ENCODE peak calls at places on chromosome 22, in four cellular contexts. One of them, this sample, is unnamed.

GRCh38 chr22:39092111-39092867 is 4.8 kb upstream of the APOBEC3H start:
- DNase-seq in fibroblast of lung: no peak
- DNase-seq in brain microvascular endothelial cell: no peak
- DNase-seq in A549: no peak
- DNase-seq in this sample: no peak

GRCh38 chr22:28819253-28820096 is 19.1 kb upstream of the XBP1 start:
- DNase-seq in fibroblast of lung: no peak
- DNase-seq in brain microvascular endothelial cell: no peak
- DNase-seq in A549: peak
- DNase-seq in this sample: no peak

GRCh38 chr22:23524226-23524625 is 55.9 kb downstream of the IGLL1 start:
- DNase-seq in fibroblast of lung: no peak
- DNase-seq in brain microvascular endothelial cell: no peak
- DNase-seq in A549: no peak
- DNase-seq in this sample: no peak

GRCh38 chr22:31104869-31105268 is 2.5 kb downstream of the SELENOM start:
- DNase-seq in fibroblast of lung: no peak
- DNase-seq in brain microvascular endothelial cell: no peak
- DNase-seq in A549: no peak
- DNase-seq in this sample: no peak

GRCh38 chr22:35489225-35489624 is 51.4 kb upstream of the RASD2 start:
- DNase-seq in fibroblast of lung: no peak
- DNase-seq in brain microvascular endothelial cell: no peak
- DNase-seq in A549: no peak
- DNase-seq in this sample: no peak

GRCh38 chr22:20741634-20742581 is 32.0 kb upstream of the SERPIND1 start:
- DNase-seq in fibroblast of lung: peak
- DNase-seq in brain microvascular endothelial cell: peak
- DNase-seq in A549: peak
- DNase-seq in this sample: peak

GRCh38 chr22:23064381-23065068 is 5.8 kb upstream of the GNAZ start:
- DNase-seq in fibroblast of lung: no peak
- DNase-seq in brain microvascular endothelial cell: no peak
- DNase-seq in A549: no peak
- DNase-seq in this sample: no peak

GRCh38 chr22:20121856-20122415 is 4.9 kb upstream of the TRMT2A start:
- DNase-seq in fibroblast of lung: no peak
- DNase-seq in brain microvascular endothelial cell: no peak
- DNase-seq in A549: no peak
- DNase-seq in this sample: no peak

GRCh38 chr22:49057910-49058309 is 769.8 kb downstream of the BRD1 start:
- DNase-seq in fibroblast of lung: no peak
- DNase-seq in brain microvascular endothelial cell: no peak
- DNase-seq in A549: no peak
- DNase-seq in this sample: no peak

GRCh38 chr22:50189849-50190181 is 4.1 kb downstream of the TRABD start:
- DNase-seq in fibroblast of lung: peak
- DNase-seq in brain microvascular endothelial cell: no peak
- DNase-seq in A549: no peak
- DNase-seq in this sample: no peak

GRCh38 chr22:50192056-50192824 is 6.5 kb downstream of the TRABD start:
- DNase-seq in fibroblast of lung: no peak
- DNase-seq in brain microvascular endothelial cell: no peak
- DNase-seq in A549: no peak
- DNase-seq in this sample: no peak

GRCh38 chr22:50189184-50189848 is 3.6 kb downstream of the TRABD start:
- DNase-seq in fibroblast of lung: no peak
- DNase-seq in brain microvascular endothelial cell: no peak
- DNase-seq in A549: no peak
- DNase-seq in this sample: no peak

GRCh38 chr22:50191041-50191740 is 5.5 kb downstream of the TRABD start:
- DNase-seq in fibroblast of lung: no peak
- DNase-seq in brain microvascular endothelial cell: no peak
- DNase-seq in A549: no peak
- DNase-seq in this sample: no peak

DNA sequence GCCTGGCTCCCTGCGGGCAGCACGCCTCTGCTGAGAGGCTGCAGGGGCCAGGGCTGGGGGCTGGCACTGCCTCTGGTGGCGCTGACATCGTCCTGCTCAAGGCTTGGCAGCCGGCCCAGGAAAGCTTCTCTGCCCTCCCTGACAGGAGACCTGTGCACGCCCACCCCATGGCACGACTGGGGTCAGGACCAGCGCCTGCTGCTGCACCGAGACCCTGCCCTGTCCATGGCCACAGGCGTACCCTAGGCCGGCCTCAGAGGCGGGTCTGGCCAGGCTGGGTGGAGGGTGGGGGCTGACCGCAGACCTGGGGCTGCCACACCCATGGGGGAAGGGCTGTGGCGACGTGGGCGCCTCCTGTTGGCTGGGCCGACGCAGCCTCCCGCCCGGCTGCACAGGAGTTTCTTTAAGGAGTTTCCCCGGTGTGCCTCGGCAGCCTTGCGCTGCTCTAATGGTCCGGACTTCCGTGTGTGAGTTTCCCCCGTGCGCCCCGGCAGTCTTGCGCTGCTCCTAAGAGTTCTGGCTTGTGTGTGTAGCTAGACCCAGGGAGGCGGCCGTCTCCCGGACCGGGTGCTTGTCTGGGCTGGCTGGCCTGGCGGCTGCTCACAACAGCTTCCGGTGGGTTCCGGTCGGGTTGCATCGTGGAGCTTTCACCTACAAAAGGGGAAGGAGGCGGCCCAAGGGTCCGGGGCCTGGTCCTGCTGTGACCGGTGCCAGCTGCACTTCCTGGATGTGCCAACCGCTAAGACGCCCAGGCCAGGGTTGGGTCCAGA is 4.7 kb downstream of the TRABD start:
- DNase-seq in fibroblast of lung: peak
- DNase-seq in brain microvascular endothelial cell: no peak
- DNase-seq in A549: peak
- DNase-seq in this sample: peak
- TF ChIP-seq CTCF in fibroblast of lung: peak
- TF ChIP-seq CTCF in brain microvascular endothelial cell: peak
- TF ChIP-seq CTCF in A549: peak
- TF ChIP-seq CTCF in this sample: peak

DNA sequence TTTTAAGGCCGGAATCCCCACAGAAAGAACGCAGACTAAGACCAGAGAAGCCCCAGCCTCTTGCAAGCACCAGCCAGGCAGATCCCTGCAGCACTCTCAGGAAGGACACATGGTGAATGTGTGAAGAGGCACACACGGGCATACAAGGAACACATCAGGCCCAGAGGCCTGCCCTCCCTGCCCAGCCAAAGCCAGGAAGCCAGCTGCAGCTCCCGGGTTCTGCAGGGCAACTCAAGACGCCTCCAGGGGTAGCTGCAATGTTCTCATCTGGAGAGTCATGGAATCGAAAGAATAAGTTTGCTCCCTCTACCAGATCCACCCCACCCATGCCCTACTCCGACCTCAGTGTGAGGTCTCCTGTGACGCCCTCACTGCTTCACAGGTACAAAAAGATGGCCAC is 2.3 kb downstream of the DGCR2 start:
- DNase-seq in fibroblast of lung: no peak
- DNase-seq in brain microvascular endothelial cell: no peak
- DNase-seq in A549: no peak
- DNase-seq in this sample: no peak
- H3K4me3 ChIP-seq in fibroblast of lung: no peak
- H3K4me3 ChIP-seq in brain microvascular endothelial cell: no peak
- H3K4me3 ChIP-seq in A549: no peak
- H3K4me3 ChIP-seq in this sample: no peak

DNA sequence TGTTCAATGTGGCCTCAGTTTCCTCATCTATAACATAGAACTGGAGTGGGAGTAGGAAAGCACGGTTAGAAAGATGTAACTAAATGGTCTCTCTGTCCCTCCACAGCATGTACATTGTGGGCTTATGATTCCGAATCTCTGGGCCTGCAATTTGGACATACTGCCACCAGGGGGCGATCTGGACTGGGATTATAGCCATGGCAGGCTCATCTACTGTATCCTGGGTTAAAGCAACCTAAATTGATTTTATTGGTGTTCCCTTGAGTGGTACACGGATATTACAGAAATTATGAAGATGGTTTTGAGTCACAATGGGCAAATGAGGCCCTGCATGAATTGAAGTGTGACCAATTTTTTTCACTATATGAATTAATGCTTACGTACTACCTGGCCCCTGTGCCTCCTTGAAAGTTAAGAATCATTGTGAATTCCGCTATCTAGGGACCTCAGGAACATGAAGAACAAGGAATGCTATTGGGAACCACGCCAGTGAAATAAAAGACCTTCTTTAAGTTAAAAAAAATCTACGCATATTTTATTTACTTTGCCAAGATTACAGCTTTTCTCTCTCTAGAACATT is 32.9 kb downstream of the TST start:
- DNase-seq in fibroblast of lung: peak
- DNase-seq in brain microvascular endothelial cell: no peak
- DNase-seq in A549: peak
- DNase-seq in this sample: no peak
- TF ChIP-seq CTCF in fibroblast of lung: peak
- TF ChIP-seq CTCF in brain microvascular endothelial cell: peak
- TF ChIP-seq CTCF in A549: peak
- TF ChIP-seq CTCF in this sample: peak

GRCh38 chr22:18970180-18970947 is 34.3 kb upstream of the PRODH start:
- DNase-seq in fibroblast of lung: no peak
- DNase-seq in brain microvascular endothelial cell: no peak
- DNase-seq in A549: peak
- DNase-seq in this sample: no peak
- H3K4me3 ChIP-seq in fibroblast of lung: no peak
- H3K4me3 ChIP-seq in brain microvascular endothelial cell: peak
- H3K4me3 ChIP-seq in A549: peak
- H3K4me3 ChIP-seq in this sample: peak